ENCODE peak calls at places on chromosome 13, in nine cellular contexts. One of them, this sample, is unnamed.

GRCh38 chr13:64591981-64592380 is 2638.2 kb downstream of the PCDH9 start:
- DNase-seq in suprapubic skin: no peak
- DNase-seq in K562: no peak
- DNase-seq in esophagus muscularis mucosa: no peak
- DNase-seq in sigmoid colon: no peak
- DNase-seq in stomach: no peak
- DNase-seq in SK-N-SH: no peak
- DNase-seq in H1: no peak
- DNase-seq in transverse colon: no peak
- DNase-seq in this sample: no peak

GRCh38 chr13:74134226-74134776 is at the start of gene KLF12:
- DNase-seq in suprapubic skin: peak
- DNase-seq in K562: peak
- DNase-seq in esophagus muscularis mucosa: peak
- DNase-seq in sigmoid colon: peak
- DNase-seq in stomach: peak
- DNase-seq in SK-N-SH: peak
- DNase-seq in H1: peak
- DNase-seq in transverse colon: peak
- DNase-seq in this sample: peak

GRCh38 chr13:33744589-33745369 is 73.2 kb upstream of the RFC3 start:
- DNase-seq in suprapubic skin: no peak
- DNase-seq in K562: no peak
- DNase-seq in esophagus muscularis mucosa: no peak
- DNase-seq in sigmoid colon: no peak
- DNase-seq in stomach: no peak
- DNase-seq in SK-N-SH: no peak
- DNase-seq in H1: no peak
- DNase-seq in transverse colon: no peak
- DNase-seq in this sample: no peak

GRCh38 chr13:50529154-50529882 is 314.2 kb downstream of the DLEU7 start:
- DNase-seq in suprapubic skin: peak
- DNase-seq in K562: peak
- DNase-seq in esophagus muscularis mucosa: no peak
- DNase-seq in sigmoid colon: peak
- DNase-seq in stomach: peak
- DNase-seq in SK-N-SH: peak
- DNase-seq in H1: no peak
- DNase-seq in transverse colon: peak
- DNase-seq in this sample: peak

GRCh38 chr13:93881418-93881817 is 598.1 kb downstream of the DCT start:
- DNase-seq in suprapubic skin: no peak
- DNase-seq in K562: no peak
- DNase-seq in esophagus muscularis mucosa: no peak
- DNase-seq in sigmoid colon: no peak
- DNase-seq in stomach: no peak
- DNase-seq in SK-N-SH: no peak
- DNase-seq in H1: no peak
- DNase-seq in transverse colon: no peak
- DNase-seq in this sample: no peak

GRCh38 chr13:109940637-109941036 is 154.3 kb upstream of the IRS2 start:
- DNase-seq in suprapubic skin: no peak
- DNase-seq in K562: no peak
- DNase-seq in esophagus muscularis mucosa: peak
- DNase-seq in sigmoid colon: no peak
- DNase-seq in stomach: no peak
- DNase-seq in SK-N-SH: no peak
- DNase-seq in H1: no peak
- DNase-seq in transverse colon: no peak
- DNase-seq in this sample: no peak

GRCh38 chr13:113815151-113816058 is 48.5 kb downstream of the GAS6 start:
- DNase-seq in suprapubic skin: no peak
- DNase-seq in K562: no peak
- DNase-seq in esophagus muscularis mucosa: no peak
- DNase-seq in sigmoid colon: no peak
- DNase-seq in stomach: no peak
- DNase-seq in SK-N-SH: no peak
- DNase-seq in H1: no peak
- DNase-seq in transverse colon: no peak
- DNase-seq in this sample: peak

GRCh38 chr13:44853641-44854040 is 135.6 kb downstream of the NUFIP1 start:
- DNase-seq in suprapubic skin: no peak
- DNase-seq in K562: no peak
- DNase-seq in esophagus muscularis mucosa: no peak
- DNase-seq in sigmoid colon: no peak
- DNase-seq in stomach: peak
- DNase-seq in SK-N-SH: no peak
- DNase-seq in H1: no peak
- DNase-seq in transverse colon: peak
- DNase-seq in this sample: peak

GRCh38 chr13:97191615-97192014 is 30.5 kb upstream of the MBNL2 start:
- DNase-seq in suprapubic skin: no peak
- DNase-seq in K562: no peak
- DNase-seq in esophagus muscularis mucosa: no peak
- DNase-seq in sigmoid colon: no peak
- DNase-seq in stomach: no peak
- DNase-seq in SK-N-SH: no peak
- DNase-seq in H1: no peak
- DNase-seq in transverse colon: no peak
- DNase-seq in this sample: no peak

GRCh38 chr13:44088911-44089851 is 209.5 kb downstream of the LACC1 start:
- DNase-seq in suprapubic skin: no peak
- DNase-seq in K562: no peak
- DNase-seq in esophagus muscularis mucosa: no peak
- DNase-seq in sigmoid colon: no peak
- DNase-seq in stomach: no peak
- DNase-seq in SK-N-SH: no peak
- DNase-seq in H1: no peak
- DNase-seq in transverse colon: no peak
- DNase-seq in this sample: no peak

GRCh38 chr13:53778937-53779336 is 750.3 kb downstream of the OLFM4 start:
- DNase-seq in suprapubic skin: no peak
- DNase-seq in K562: no peak
- DNase-seq in esophagus muscularis mucosa: no peak
- DNase-seq in sigmoid colon: no peak
- DNase-seq in stomach: no peak
- DNase-seq in SK-N-SH: no peak
- DNase-seq in H1: no peak
- DNase-seq in transverse colon: no peak
- DNase-seq in this sample: no peak

GRCh38 chr13:75480691-75481175 is 1.2 kb downstream of the TBC1D4 start:
- DNase-seq in suprapubic skin: peak
- DNase-seq in K562: peak
- DNase-seq in esophagus muscularis mucosa: no peak
- DNase-seq in sigmoid colon: peak
- DNase-seq in stomach: peak
- DNase-seq in SK-N-SH: peak
- DNase-seq in H1: peak
- DNase-seq in transverse colon: peak
- DNase-seq in this sample: peak
- TF ChIP-seq POLR2AphosphoS5 in suprapubic skin: peak
- TF ChIP-seq POLR2AphosphoS5 in K562: no peak
- TF ChIP-seq POLR2AphosphoS5 in esophagus muscularis mucosa: no peak
- TF ChIP-seq POLR2AphosphoS5 in sigmoid colon: no peak
- TF ChIP-seq POLR2AphosphoS5 in stomach: no peak
- TF ChIP-seq POLR2AphosphoS5 in SK-N-SH: no peak
- TF ChIP-seq POLR2AphosphoS5 in H1: no peak
- TF ChIP-seq POLR2AphosphoS5 in transverse colon: no peak
- TF ChIP-seq POLR2AphosphoS5 in this sample: peak

GRCh38 chr13:24184265-24184841 is 23.8 kb downstream of the SPATA13 start:
- DNase-seq in suprapubic skin: no peak
- DNase-seq in K562: no peak
- DNase-seq in esophagus muscularis mucosa: peak
- DNase-seq in sigmoid colon: no peak
- DNase-seq in stomach: no peak
- DNase-seq in SK-N-SH: no peak
- DNase-seq in H1: no peak
- DNase-seq in transverse colon: no peak
- DNase-seq in this sample: no peak

GRCh38 chr13:24183741-24184182 is 23.2 kb downstream of the SPATA13 start:
- DNase-seq in suprapubic skin: no peak
- DNase-seq in K562: no peak
- DNase-seq in esophagus muscularis mucosa: peak
- DNase-seq in sigmoid colon: no peak
- DNase-seq in stomach: no peak
- DNase-seq in SK-N-SH: no peak
- DNase-seq in H1: no peak
- DNase-seq in transverse colon: peak
- DNase-seq in this sample: no peak

GRCh38 chr13:24181991-24182702 is 21.6 kb downstream of the SPATA13 start:
- DNase-seq in suprapubic skin: no peak
- DNase-seq in K562: no peak
- DNase-seq in esophagus muscularis mucosa: peak
- DNase-seq in sigmoid colon: no peak
- DNase-seq in stomach: no peak
- DNase-seq in SK-N-SH: no peak
- DNase-seq in H1: no peak
- DNase-seq in transverse colon: no peak
- DNase-seq in this sample: no peak

GRCh38 chr13:24180743-24181384 is 20.3 kb downstream of the SPATA13 start:
- DNase-seq in suprapubic skin: no peak
- DNase-seq in K562: no peak
- DNase-seq in esophagus muscularis mucosa: peak
- DNase-seq in sigmoid colon: no peak
- DNase-seq in stomach: no peak
- DNase-seq in SK-N-SH: no peak
- DNase-seq in H1: peak
- DNase-seq in transverse colon: no peak
- DNase-seq in this sample: no peak

DNA sequence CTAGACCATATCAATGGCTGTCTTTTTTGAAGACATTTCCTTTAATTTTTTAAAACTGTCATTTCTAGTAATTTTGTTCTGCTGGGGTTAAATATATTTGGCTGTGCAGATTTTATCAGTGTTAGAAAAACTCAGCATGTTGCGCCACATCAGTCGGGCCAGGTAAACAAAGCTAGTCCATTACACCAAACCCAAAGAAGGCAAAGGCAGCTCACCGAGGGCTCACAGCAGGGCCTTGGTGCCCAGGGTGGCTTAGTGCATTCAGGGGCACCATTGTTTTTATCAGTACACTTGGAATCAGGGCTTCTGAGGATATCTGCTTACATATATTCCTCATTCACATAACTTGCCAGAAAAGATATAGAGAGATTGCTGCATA is 22.2 kb downstream of the SPATA13 start:
- DNase-seq in suprapubic skin: no peak
- DNase-seq in K562: no peak
- DNase-seq in esophagus muscularis mucosa: peak
- DNase-seq in sigmoid colon: no peak
- DNase-seq in stomach: no peak
- DNase-seq in SK-N-SH: no peak
- DNase-seq in H1: no peak
- DNase-seq in transverse colon: no peak
- DNase-seq in this sample: no peak
- TF ChIP-seq EP300 in suprapubic skin: no peak
- TF ChIP-seq EP300 in K562: no peak
- TF ChIP-seq EP300 in esophagus muscularis mucosa: no peak
- TF ChIP-seq EP300 in sigmoid colon: no peak
- TF ChIP-seq EP300 in stomach: no peak
- TF ChIP-seq EP300 in SK-N-SH: no peak
- TF ChIP-seq EP300 in H1: no peak
- TF ChIP-seq EP300 in transverse colon: no peak
- TF ChIP-seq EP300 in this sample: no peak

GRCh38 chr13:112207124-112207523 is 140.2 kb downstream of the SOX1 start:
- DNase-seq in suprapubic skin: no peak
- DNase-seq in K562: no peak
- DNase-seq in esophagus muscularis mucosa: no peak
- DNase-seq in sigmoid colon: no peak
- DNase-seq in stomach: no peak
- DNase-seq in SK-N-SH: no peak
- DNase-seq in H1: no peak
- DNase-seq in transverse colon: no peak
- DNase-seq in this sample: no peak
- TF ChIP-seq POLR2AphosphoS5 in suprapubic skin: no peak
- TF ChIP-seq POLR2AphosphoS5 in K562: no peak
- TF ChIP-seq POLR2AphosphoS5 in esophagus muscularis mucosa: no peak
- TF ChIP-seq POLR2AphosphoS5 in sigmoid colon: no peak
- TF ChIP-seq POLR2AphosphoS5 in stomach: no peak
- TF ChIP-seq POLR2AphosphoS5 in SK-N-SH: no peak
- TF ChIP-seq POLR2AphosphoS5 in H1: no peak
- TF ChIP-seq POLR2AphosphoS5 in transverse colon: no peak
- TF ChIP-seq POLR2AphosphoS5 in this sample: no peak

DNA sequence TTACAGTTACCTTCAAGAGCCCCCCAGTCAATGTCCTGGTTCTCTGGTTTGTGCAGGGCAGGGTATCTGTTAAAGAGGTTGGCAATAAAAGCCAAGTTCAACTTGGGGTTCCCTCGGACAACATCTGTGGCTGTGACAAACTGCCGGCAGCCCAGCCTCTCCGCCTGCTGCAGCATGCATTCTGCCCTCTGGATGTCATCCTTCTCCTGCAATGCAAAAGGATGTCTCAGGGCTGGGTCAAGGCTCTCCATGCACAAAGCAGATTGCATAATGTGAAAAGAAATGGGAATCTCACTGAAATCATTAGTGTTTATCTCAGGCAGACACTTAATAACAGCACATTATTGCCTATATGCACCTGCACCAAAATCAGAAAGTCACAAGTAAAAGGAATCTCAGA is 35.1 kb downstream of the LCP1 start:
- DNase-seq in suprapubic skin: no peak
- DNase-seq in K562: no peak
- DNase-seq in esophagus muscularis mucosa: no peak
- DNase-seq in sigmoid colon: no peak
- DNase-seq in stomach: no peak
- DNase-seq in SK-N-SH: peak
- DNase-seq in H1: no peak
- DNase-seq in transverse colon: no peak
- DNase-seq in this sample: peak
- TF ChIP-seq EP300 in suprapubic skin: no peak
- TF ChIP-seq EP300 in K562: no peak
- TF ChIP-seq EP300 in esophagus muscularis mucosa: no peak
- TF ChIP-seq EP300 in sigmoid colon: no peak
- TF ChIP-seq EP300 in stomach: no peak
- TF ChIP-seq EP300 in SK-N-SH: no peak
- TF ChIP-seq EP300 in H1: no peak
- TF ChIP-seq EP300 in transverse colon: no peak
- TF ChIP-seq EP300 in this sample: no peak

DNA sequence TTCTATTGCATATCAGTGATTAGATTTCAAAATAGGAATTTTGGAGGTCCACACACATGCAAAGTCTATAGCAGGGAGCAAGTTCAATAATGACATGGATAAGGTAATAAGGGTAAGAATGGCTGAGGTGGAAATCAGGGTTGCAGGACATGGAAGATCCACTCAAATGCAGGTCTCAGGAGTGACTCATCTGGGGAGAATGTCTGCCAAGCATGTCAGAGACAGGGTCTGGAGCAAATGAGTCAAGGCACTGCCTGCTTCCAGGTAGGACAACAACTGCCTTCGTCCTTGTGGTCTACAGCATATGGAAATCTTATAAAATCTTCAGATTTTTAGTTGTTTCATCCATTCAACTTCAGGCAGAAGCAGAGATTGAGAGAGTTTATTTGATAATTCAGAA is 749.0 kb downstream of the LIG4 start:
- DNase-seq in suprapubic skin: no peak
- DNase-seq in K562: no peak
- DNase-seq in esophagus muscularis mucosa: no peak
- DNase-seq in sigmoid colon: no peak
- DNase-seq in stomach: no peak
- DNase-seq in SK-N-SH: no peak
- DNase-seq in H1: no peak
- DNase-seq in transverse colon: no peak
- DNase-seq in this sample: no peak
- TF ChIP-seq POLR2AphosphoS5 in suprapubic skin: no peak
- TF ChIP-seq POLR2AphosphoS5 in K562: no peak
- TF ChIP-seq POLR2AphosphoS5 in esophagus muscularis mucosa: no peak
- TF ChIP-seq POLR2AphosphoS5 in sigmoid colon: no peak
- TF ChIP-seq POLR2AphosphoS5 in stomach: no peak
- TF ChIP-seq POLR2AphosphoS5 in SK-N-SH: no peak
- TF ChIP-seq POLR2AphosphoS5 in H1: no peak
- TF ChIP-seq POLR2AphosphoS5 in transverse colon: no peak
- TF ChIP-seq POLR2AphosphoS5 in this sample: no peak

This sample was measured in upper lobe of left lung.